ENCODE peak calls at places on chromosome 17, in seven cellular contexts. H is dorsolateral prefrontal cortex, D is IMR-90, W is neural crest cell, G is osteocyte, E is H1, K is RWPE1. Z is an unnamed sample.

GRCh38 chr17:55830210-55830609 is 79.4 kb downstream of the PCTP start:
- DNase-seq in H (no peak), D (no peak), W (no peak), G (no peak), E (no peak), K (no peak), Z (no peak)

GRCh38 chr17:60695960-60696359 is 18.3 kb downstream of the BCAS3 start:
- DNase-seq in H (no peak), D (peak), W (no peak), G (no peak), E (no peak), K (no peak), Z (no peak)

GRCh38 chr17:58401287-58401686 is 16.0 kb downstream of the RNF43 start:
- DNase-seq in H (no peak), D (no peak), W (no peak), G (no peak), E (no peak), K (no peak), Z (no peak)

GRCh38 chr17:6641374-6641818 is 536 bp downstream of the TXNDC17 start:
- DNase-seq in H (no peak), D (no peak), W (no peak), G (no peak), E (peak), K (peak), Z (peak)

GRCh38 chr17:51499906-51500305 is 239.6 kb downstream of the UTP18 start:
- DNase-seq in H (no peak), D (no peak), W (no peak), G (no peak), E (no peak), K (no peak), Z (no peak)

GRCh38 chr17:66915204-66915611 is 49.3 kb upstream of the CACNG4 start:
- DNase-seq in H (no peak), D (no peak), W (no peak), G (no peak), E (no peak), K (peak), Z (peak)

GRCh38 chr17:1227917-1228751 is 42.1 kb upstream of the BHLHA9 start:
- DNase-seq in H (no peak), D (no peak), W (no peak), G (no peak), E (no peak), K (no peak), Z (no peak)

GRCh38 chr17:46120078-46120477 is 73.2 kb downstream of the KANSL1 start:
- DNase-seq in H (no peak), D (no peak), W (no peak), G (no peak), E (no peak), K (no peak), Z (no peak)

GRCh38 chr17:74360993-74361612 is 565 bp downstream of the BTBD17 start:
- DNase-seq in H (no peak), D (peak), W (no peak), G (no peak), E (no peak), K (no peak), Z (no peak)

GRCh38 chr17:50872710-50873424 is 6.7 kb upstream of the TOB1 start:
- DNase-seq in H (no peak), D (peak), W (no peak), G (peak), E (no peak), K (no peak), Z (peak)

GRCh38 chr17:44941712-44942331 is 5.8 kb downstream of the KIF18B start:
- DNase-seq in H (no peak), D (no peak), W (no peak), G (no peak), E (no peak), K (no peak), Z (no peak)

GRCh38 chr17:44942456-44942855 is 5.1 kb downstream of the KIF18B start:
- DNase-seq in H (no peak), D (no peak), W (no peak), G (no peak), E (no peak), K (no peak), Z (no peak)

GRCh38 chr17:44948315-44948795 is 782 bp upstream of the KIF18B start:
- DNase-seq in H (no peak), D (no peak), W (no peak), G (no peak), E (no peak), K (no peak), Z (no peak)

GRCh38 chr17:44952946-44953475 is 5.4 kb upstream of the KIF18B start:
- DNase-seq in H (peak), D (no peak), W (no peak), G (no peak), E (no peak), K (no peak), Z (no peak)

DNA sequence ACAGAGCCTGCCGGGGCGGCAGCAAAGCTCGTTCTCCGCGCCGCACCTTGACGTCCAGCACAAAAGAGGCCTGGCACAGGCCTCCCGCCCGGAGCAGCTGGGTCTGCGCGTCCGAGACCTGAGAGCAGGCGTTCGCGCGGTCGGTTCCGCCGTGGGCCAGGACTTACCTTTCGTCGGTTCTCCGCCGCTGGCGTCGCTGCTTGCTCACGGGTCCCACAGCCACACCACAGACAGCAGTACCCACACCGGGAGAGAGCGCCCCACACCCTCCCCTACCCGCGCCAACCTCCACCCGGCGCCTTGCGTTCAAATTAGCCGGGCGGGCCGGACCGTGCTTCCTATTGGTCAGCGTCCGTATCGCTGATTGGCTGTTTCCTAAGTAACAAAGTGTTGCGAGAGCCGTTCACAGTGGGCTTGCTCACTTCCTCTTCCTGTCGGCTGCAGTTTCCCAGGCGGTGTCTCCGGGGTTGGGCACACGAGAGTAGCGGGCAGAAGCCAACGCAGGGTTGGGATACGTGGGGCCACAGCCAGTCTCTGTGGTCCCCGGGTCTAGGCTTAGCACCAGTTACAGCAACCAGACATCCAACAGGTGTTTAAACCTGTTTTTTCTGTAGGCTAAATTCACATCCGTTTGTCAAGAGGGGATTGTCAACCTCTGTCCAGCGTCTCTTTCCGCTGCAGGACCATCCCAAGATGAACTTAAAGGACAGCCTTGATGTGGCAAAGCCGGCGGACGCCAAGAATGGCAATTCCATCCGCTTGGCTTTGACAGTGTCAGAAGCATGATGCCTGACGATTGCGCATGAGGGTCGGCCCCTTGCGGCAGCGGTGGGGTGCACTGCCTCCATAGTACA is at the start of gene KIF18B:
- DNase-seq in H (peak), D (peak), W (peak), G (peak), E (peak), K (peak), Z (peak)
- TF ChIP-seq CTCF in H (no peak), D (no peak), W (peak), G (no peak), E (no peak), K (no peak), Z (no peak)

GRCh38 chr17:81371910-81372760 is 23.1 kb upstream of the BAHCC1 start:
- DNase-seq in H (peak), D (peak), W (no peak), G (no peak), E (no peak), K (no peak), Z (peak)
- TF ChIP-seq CTCF in H (no peak), D (peak), W (peak), G (peak), E (peak), K (peak), Z (peak)

DNA sequence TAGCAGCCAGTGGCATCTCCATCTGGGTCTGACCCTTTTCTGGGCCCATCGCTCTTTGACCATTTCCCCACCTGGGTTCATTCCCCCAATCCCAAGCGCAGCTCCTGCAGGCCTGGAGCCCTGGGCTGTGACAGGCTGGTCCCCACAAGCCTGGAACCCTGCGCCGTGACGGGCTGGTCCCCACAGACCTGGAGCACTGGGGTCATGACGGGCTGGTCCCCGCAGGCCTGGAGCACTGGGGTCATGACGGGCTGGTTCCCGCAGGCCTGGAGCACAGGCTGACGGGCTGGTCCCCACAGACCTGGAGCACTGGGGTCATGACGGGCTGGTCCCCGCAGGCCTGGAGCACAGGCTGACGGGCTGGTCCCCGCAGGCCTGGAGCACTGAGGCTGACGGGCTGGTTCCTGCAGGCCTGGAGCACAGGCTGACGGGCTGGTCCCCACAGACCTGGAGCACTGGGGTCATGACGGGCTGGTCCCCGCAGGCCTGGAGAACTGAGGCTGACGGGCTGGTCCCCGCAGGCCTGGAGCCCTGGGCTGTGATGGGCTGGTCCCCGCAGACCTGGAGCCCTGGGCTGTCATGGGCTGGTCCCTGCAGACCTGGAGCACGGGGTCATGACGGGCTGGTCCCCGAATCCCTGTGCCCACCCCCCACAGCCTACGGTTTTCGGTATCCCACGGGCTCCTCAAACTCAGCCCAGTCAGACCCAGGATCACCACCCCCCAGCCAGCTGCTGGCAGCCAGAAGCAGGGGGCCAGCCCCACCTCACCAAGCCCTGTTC is 16.6 kb downstream of the TMC6 start:
- DNase-seq in H (peak), D (no peak), W (no peak), G (no peak), E (no peak), K (no peak), Z (no peak)
- TF ChIP-seq CTCF in H (no peak), D (no peak), W (no peak), G (no peak), E (no peak), K (no peak), Z (no peak)

DNA sequence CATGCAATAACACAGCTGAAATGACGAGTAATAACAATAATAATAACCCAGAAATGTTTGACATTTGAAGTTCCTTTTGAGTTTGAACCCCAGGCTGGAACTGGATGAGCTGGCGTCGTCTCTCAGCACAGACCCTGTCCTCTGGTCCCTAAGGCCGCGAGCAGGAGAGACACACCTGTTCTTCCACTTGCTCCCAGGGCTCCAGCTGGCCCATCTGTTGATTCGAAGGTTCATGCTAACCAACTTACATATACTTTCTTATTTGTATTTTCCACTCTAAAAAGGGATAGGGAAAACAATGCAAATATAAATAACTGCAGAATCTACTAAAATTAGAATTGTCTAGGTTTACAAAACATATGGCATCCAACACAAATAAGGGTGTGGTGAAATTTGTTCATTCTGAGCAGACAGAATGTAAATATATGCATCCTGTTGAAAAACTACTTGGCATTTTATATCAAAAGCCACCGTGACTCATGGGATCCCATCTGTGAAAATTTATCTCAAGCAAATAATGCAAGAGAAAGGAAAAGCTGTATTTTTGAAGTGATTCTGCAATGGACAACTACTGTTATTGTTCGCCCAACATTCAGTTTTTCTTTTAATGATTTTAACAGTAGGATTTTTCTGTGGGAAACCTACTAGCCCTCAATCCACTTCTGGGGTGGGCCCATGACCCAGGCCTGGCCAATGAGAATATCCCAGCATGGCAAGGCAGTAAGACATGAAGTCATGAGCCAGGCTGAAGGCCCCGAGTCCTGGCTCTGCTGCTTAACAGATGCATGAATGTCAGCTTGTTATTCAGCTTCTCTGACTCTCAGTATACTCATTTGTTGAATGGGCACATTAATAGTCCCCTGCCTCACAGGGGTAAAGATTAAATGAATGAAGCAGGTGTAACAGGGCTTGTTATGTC is 13.2 kb upstream of the RGS9 start:
- DNase-seq in H (no peak), D (peak), W (no peak), G (no peak), E (no peak), K (no peak), Z (peak)
- TF ChIP-seq CTCF in H (no peak), D (no peak), W (no peak), G (no peak), E (no peak), K (no peak), Z (no peak)

Z was measured in MCF 10A.